ENCODE peak calls at places on chromosomes 6 and 20, in seven cellular contexts. W is HAP-1; V is EL; Q is stimulated activated CD8-positive, alpha-beta memory T cell treated with anti-CD3 and anti-CD28 coated beads, Interleukin-12 subunit alpha, Interleukin-12 subunit beta, amount 100 ng/mL, for 4 hours; J is EH; L is A673; H is mucosa of gallbladder. M is an unnamed sample.
A peak's percentile ranks its signal among the peaks of the same experiment; 100 is the strongest.

GRCh38 chr20:23774081-23774480 is 23.3 kb upstream of the CST1 start:
- DNase-seq in W (no peak), V (peak; percentile 6), Q (no peak), J (no peak), L (no peak), H (no peak), M (no peak)

GRCh38 chr6:114154812-114155211 is 183.9 kb upstream of the HDAC2 start:
- DNase-seq in W (no peak), V (no peak), Q (no peak), J (no peak), L (no peak), H (no peak), M (no peak)

GRCh38 chr6:12246900-12247299 is 43.3 kb upstream of the EDN1 start:
- DNase-seq in W (no peak), V (peak; percentile 56), Q (no peak), J (peak; percentile 25), L (no peak), H (no peak), M (no peak)

GRCh38 chr6:129490551-129491245 is 219.3 kb downstream of the ARHGAP18 start:
- DNase-seq in W (peak; percentile 27), V (peak; percentile 96), Q (peak; percentile 34), J (peak; percentile 97), L (peak; percentile 93), H (peak; percentile 34), M (no peak)

GRCh38 chr6:133854633-133855598 is 34.0 kb upstream of the TCF21 start:
- DNase-seq in W (peak; percentile 12), V (no peak), Q (no peak), J (peak; percentile 6), L (no peak), H (no peak), M (no peak)

GRCh38 chr6:140806431-140806830 is 1326.3 kb upstream of the GJE1 start:
- DNase-seq in W (no peak), V (peak; percentile 43), Q (no peak), J (peak; percentile 50), L (no peak), H (no peak), M (no peak)

GRCh38 chr6:6674872-6675271 is 86.4 kb downstream of the LY86 start:
- DNase-seq in W (peak; percentile 58), V (peak; percentile 10), Q (no peak), J (no peak), L (peak; percentile 36), H (no peak), M (no peak)

GRCh38 chr6:63597142-63598000 is 25.1 kb downstream of the LOC128125822 start:
- DNase-seq in W (no peak), V (peak; percentile 13), Q (no peak), J (peak; percentile 22), L (peak; percentile 5), H (no peak), M (no peak)

GRCh38 chr6:144845181-144845580 is 560.0 kb downstream of the UTRN start:
- DNase-seq in W (no peak), V (peak; percentile 53), Q (no peak), J (peak; percentile 52), L (no peak), H (no peak), M (no peak)

GRCh38 chr6:1608976-1609661 is 596 bp upstream of the FOXC1 start:
- DNase-seq in W (peak; percentile 71), V (peak; percentile 57), Q (no peak), J (peak; percentile 47), L (no peak), H (no peak), M (no peak)

GRCh38 chr6:47780510-47781356 is 1.1 kb upstream of the OPN5 start:
- DNase-seq in W (peak; percentile 46), V (peak; percentile 71), Q (no peak), J (peak; percentile 74), L (peak; percentile 68), H (peak; percentile 14), M (no peak)

GRCh38 chr20:32861446-32861845 is 2.7 kb downstream of the EFCAB8 start:
- DNase-seq in W (no peak), V (no peak), Q (no peak), J (no peak), L (no peak), H (no peak), M (no peak)

GRCh38 chr6:35562060-35562459 is 49.4 kb upstream of the TULP1 start:
- DNase-seq in W (no peak), V (peak; percentile 17), Q (no peak), J (peak; percentile 31), L (peak; percentile 33), H (no peak), M (no peak)

GRCh38 chr6:29926795-29927427 is 15.4 kb upstream of the HLA-A start:
- DNase-seq in W (peak; percentile 73), V (peak; percentile 53), Q (peak; percentile 54), J (peak; percentile 54), L (peak; percentile 76), H (peak; percentile 87), M (no peak)

GRCh38 chr20:11553603-11554002 is 364.1 kb upstream of the BTBD3 start:
- DNase-seq in W (no peak), V (no peak), Q (no peak), J (peak; percentile 10), L (peak; percentile 13), H (no peak), M (no peak)

GRCh38 chr20:21941941-21942805 is 236.7 kb downstream of the PAX1 start:
- DNase-seq in W (no peak), V (no peak), Q (no peak), J (no peak), L (no peak), H (no peak), M (no peak)

GRCh38 chr6:16619777-16620176 is 141.5 kb downstream of the ATXN1 start:
- DNase-seq in W (no peak), V (no peak), Q (no peak), J (no peak), L (no peak), H (no peak), M (no peak)

GRCh38 chr6:134437376-134437775 is 119.5 kb upstream of the SGK1 start:
- DNase-seq in W (no peak), V (peak; percentile 72), Q (no peak), J (peak; percentile 57), L (peak; percentile 22), H (no peak), M (no peak)

GRCh38 chr6:150214310-150214709 is 71.5 kb downstream of the PPP1R14C start:
- DNase-seq in W (no peak), V (no peak), Q (no peak), J (no peak), L (no peak), H (no peak), M (no peak)

GRCh38 chr6:16257999-16258708 is 19.8 kb downstream of the GMPR start:
- DNase-seq in W (no peak), V (no peak), Q (no peak), J (no peak), L (no peak), H (no peak), M (no peak)

GRCh38 chr6:157954150-157955117 is 27.2 kb upstream of the SYNJ2 start:
- DNase-seq in W (no peak), V (no peak), Q (no peak), J (peak; percentile 52), L (peak; percentile 18), H (peak; percentile 93), M (no peak)

M was measured in type B pancreatic cell.